ENCODE peak calls at places on chromosomes 2 and 18, in four cellular contexts. J is WTC11, V is GM12878, Q is K562. E is an unnamed sample.

GRCh38 chr2:102294802-102295489 is 16.4 kb upstream of the IL1RL1 start:
- DNase-seq in J (no peak), V (no peak), Q (no peak), E (no peak)

GRCh38 chr18:11721720-11722119 is 32.7 kb downstream of the GNAL start:
- DNase-seq in J (no peak), V (no peak), Q (no peak), E (no peak)

GRCh38 chr18:78496095-78496494 is 483.5 kb upstream of the SALL3 start:
- DNase-seq in J (no peak), V (no peak), Q (no peak), E (no peak)

GRCh38 chr2:171479154-171479814 is 43.0 kb upstream of the CYBRD1 start:
- DNase-seq in J (no peak), V (peak; percentile 47), Q (no peak), E (no peak)

GRCh38 chr2:7057865-7058400 is 140.7 kb downstream of the RNF144A start:
- DNase-seq in J (no peak), V (peak; percentile 48), Q (no peak), E (no peak)

GRCh38 chr18:57975805-57976204 is 68.2 kb upstream of the NEDD4L start:
- DNase-seq in J (no peak), V (no peak), Q (no peak), E (no peak)

GRCh38 chr2:199936554-199936953 is 18.7 kb downstream of the TYW5 start:
- DNase-seq in J (no peak), V (no peak), Q (no peak), E (no peak)

GRCh38 chr18:50282521-50283335 is 1.4 kb upstream of the MBD1 start:
- DNase-seq in J (no peak), V (no peak), Q (no peak), E (no peak)

GRCh38 chr2:9336534-9337354 is 86.6 kb downstream of the ITGB1BP1 start:
- DNase-seq in J (no peak), V (no peak), Q (peak; percentile 68), E (peak; percentile 93)

GRCh38 chr2:190820416-190820815 is 60.2 kb upstream of the GLS start:
- DNase-seq in J (no peak), V (no peak), Q (no peak), E (no peak)

GRCh38 chr2:19623488-19623887 is 265.1 kb upstream of the OSR1 start:
- DNase-seq in J (no peak), V (no peak), Q (no peak), E (no peak)

GRCh38 chr2:36697424-36698066 is 1.0 kb downstream of the VIT start:
- DNase-seq in J (no peak), V (no peak), Q (no peak), E (no peak)

GRCh38 chr2:132437852-132438649 is 21.4 kb downstream of the GPR39 start:
- DNase-seq in J (no peak), V (no peak), Q (no peak), E (no peak)

GRCh38 chr2:27211241-27211942 is 449 bp upstream of the ATRAID start:
- DNase-seq in J (peak; percentile 78), V (no peak), Q (peak; percentile 95), E (no peak)

GRCh38 chr2:192559541-192560126 is 364.9 kb upstream of the TMEFF2 start:
- DNase-seq in J (no peak), V (no peak), Q (no peak), E (no peak)

GRCh38 chr2:15832310-15832709 is 108.0 kb upstream of the MYCN start:
- DNase-seq in J (no peak), V (no peak), Q (no peak), E (no peak)

GRCh38 chr18:75275226-75275625 is 64.6 kb downstream of the TSHZ1 start:
- DNase-seq in J (no peak), V (no peak), Q (no peak), E (no peak)

GRCh38 chr2:150474326-150475074 is 13.0 kb downstream of the RND3 start:
- DNase-seq in J (no peak), V (no peak), Q (no peak), E (no peak)

GRCh38 chr2:209472871-209473270 is 49.0 kb downstream of the MAP2 start:
- DNase-seq in J (no peak), V (no peak), Q (no peak), E (no peak)

GRCh38 chr2:68807821-68808266 is 63.4 kb downstream of the BMP10 start:
- DNase-seq in J (no peak), V (no peak), Q (no peak), E (no peak)

GRCh38 chr2:98800330-98801064 is 69.6 kb upstream of the MGAT4A start:
- DNase-seq in J (no peak), V (no peak), Q (no peak), E (peak; percentile 58)

GRCh38 chr2:139674577-139674976 is 894.4 kb upstream of the NXPH2 start:
- DNase-seq in J (no peak), V (no peak), Q (no peak), E (no peak)

GRCh38 chr2:112893801-112894200 is 17.2 kb upstream of the IL37 start:
- DNase-seq in J (no peak), V (no peak), Q (no peak), E (no peak)

GRCh38 chr18:62603211-62603610 is 80.4 kb downstream of the ZCCHC2 start:
- DNase-seq in J (no peak), V (no peak), Q (no peak), E (no peak)

GRCh38 chr18:79533146-79533545 is 137.4 kb downstream of the NFATC1 start:
- DNase-seq in J (peak; percentile 5), V (no peak), Q (no peak), E (no peak)

GRCh38 chr2:85579266-85579935 is 2.0 kb downstream of the VAMP8 start:
- DNase-seq in J (no peak), V (no peak), Q (no peak), E (no peak)

GRCh38 chr2:47534179-47534919 is 131.4 kb downstream of the MSH2 start:
- DNase-seq in J (no peak), V (no peak), Q (peak; percentile 75), E (no peak)

GRCh38 chr18:12811191-12811950 is 72.7 kb downstream of the PTPN2 start:
- DNase-seq in J (no peak), V (no peak), Q (no peak), E (no peak)
- TF ChIP-seq NR2C2 in J (no peak), V (no peak), Q (no peak), E (no peak)

GRCh38 chr2:173884403-173884802 is 80.8 kb downstream of the SP3 start:
- DNase-seq in J (peak; percentile 64), V (no peak), Q (peak; percentile 57), E (peak; percentile 56)
- TF ChIP-seq ATF3 in J (no peak), V (no peak), Q (no peak), E (no peak)

GRCh38 chr2:12714391-12715221 is 2.1 kb upstream of the TRIB2 start:
- DNase-seq in J (no peak), V (no peak), Q (no peak), E (no peak)

GRCh38 chr2:12717191-12717987 is 653 bp downstream of the TRIB2 start:
- DNase-seq in J (peak; percentile 74), V (no peak), Q (peak; percentile 57), E (no peak)

GRCh38 chr2:12716250-12717190 is at the start of gene TRIB2:
- DNase-seq in J (peak; percentile 78), V (no peak), Q (peak; percentile 94), E (peak; percentile 41)

GRCh38 chr2:12715258-12715865 is 1.4 kb upstream of the TRIB2 start:
- DNase-seq in J (no peak), V (no peak), Q (no peak), E (no peak)

DNA sequence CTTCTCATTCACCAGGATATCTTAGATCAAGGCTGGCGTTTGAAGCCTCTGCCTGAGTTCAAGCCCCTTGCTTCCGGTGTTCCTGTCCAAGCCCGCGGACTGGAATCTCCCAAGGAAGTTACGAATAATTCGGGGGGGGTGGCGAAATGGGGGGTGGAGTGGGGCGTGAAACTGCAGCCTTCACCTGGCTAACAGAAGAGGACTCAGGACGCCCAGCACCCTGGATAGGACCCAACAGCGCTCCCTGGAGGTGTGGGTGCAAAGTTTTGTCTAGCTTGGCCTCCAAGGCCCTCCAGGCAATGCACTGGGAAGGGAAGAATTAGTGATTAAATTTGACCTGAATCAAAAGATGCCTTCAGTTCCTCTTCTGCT is 872 bp upstream of the TRIB2 start:
- DNase-seq in J (peak; percentile 68), V (no peak), Q (peak; percentile 74), E (peak; percentile 54)
- TF ChIP-seq NR2C2 in J (no peak), V (no peak), Q (no peak), E (no peak)

DNA sequence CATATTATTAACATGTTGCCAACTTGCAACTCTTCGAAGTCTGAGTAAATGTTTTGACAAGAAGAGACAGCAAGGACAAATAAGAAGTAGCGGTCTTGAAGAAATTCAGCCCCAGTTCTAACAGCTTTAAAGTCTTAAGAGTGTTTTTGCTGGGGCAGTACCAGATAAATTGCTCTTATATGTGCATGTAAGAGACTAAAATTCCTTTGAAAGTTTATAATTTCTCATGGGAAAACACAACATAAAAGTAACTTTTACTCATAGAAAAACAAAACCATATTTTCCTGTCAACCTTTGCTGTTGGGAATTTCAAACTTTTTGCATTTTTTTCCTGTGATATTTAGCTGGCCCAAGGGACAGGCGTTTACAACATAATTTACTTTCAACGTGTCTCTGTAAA is 767.8 kb upstream of the ZEB2 start:
- DNase-seq in J (no peak), V (no peak), Q (no peak), E (no peak)
- TF ChIP-seq ATF3 in J (no peak), V (no peak), Q (no peak), E (no peak)

GRCh38 chr2:238601433-238602222 is 174.9 kb downstream of the ASB1 start:
- DNase-seq in J (no peak), V (no peak), Q (no peak), E (no peak)

GRCh38 chr2:238600506-238601432 is 174.0 kb downstream of the ASB1 start:
- DNase-seq in J (no peak), V (no peak), Q (no peak), E (no peak)

GRCh38 chr2:238598802-238599530 is 172.2 kb downstream of the ASB1 start:
- DNase-seq in J (no peak), V (no peak), Q (no peak), E (no peak)

GRCh38 chr2:238597638-238598528 is 171.2 kb downstream of the ASB1 start:
- DNase-seq in J (no peak), V (no peak), Q (no peak), E (no peak)

GRCh38 chr2:238599549-238600505 is 173.1 kb downstream of the ASB1 start:
- DNase-seq in J (no peak), V (no peak), Q (no peak), E (no peak)
- TF ChIP-seq NR2C2 in J (no peak), V (no peak), Q (no peak), E (no peak)

DNA sequence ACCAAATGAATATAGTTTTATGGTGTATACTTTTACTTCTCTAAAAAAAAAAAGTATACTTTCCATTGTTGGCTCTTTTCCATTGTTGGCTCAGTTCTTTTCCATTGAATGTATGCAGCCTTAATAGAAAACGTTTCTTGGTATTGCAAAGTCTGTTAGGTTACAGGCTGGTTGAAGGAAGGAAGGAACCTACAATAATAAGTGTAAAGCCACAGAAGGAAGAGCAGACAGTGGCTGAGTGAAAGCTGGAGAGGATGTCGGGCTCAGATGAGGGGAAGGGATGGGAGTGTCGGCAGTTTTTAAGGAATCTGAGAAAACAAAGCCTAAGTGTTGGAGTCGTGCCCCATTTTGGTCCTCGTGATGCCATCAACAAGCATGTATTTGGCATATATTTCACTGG is 6.8 kb downstream of the COPS8 start:
- DNase-seq in J (no peak), V (no peak), Q (no peak), E (no peak)
- TF ChIP-seq ATF3 in J (no peak), V (no peak), Q (no peak), E (no peak)

E was measured in HepG2.